ENCODE peak calls at places on chromosomes 7 and 10, in eight cellular contexts. G is naive thymus-derived CD4-positive, alpha-beta T cell; C is CD8-positive, alpha-beta memory T cell; P is left lung; Z is A549; E is DND-41; I is mammary epithelial cell; V is mesendoderm. K is an unnamed sample. For H3K4me1, the result is how much of the 10 kb centered on the place peaks cover.

GRCh38 chr10:7030134-7030855 is 380.5 kb downstream of the SFMBT2 start:
- DNase-seq in G (no peak), C (peak), P (no peak), Z (no peak), E (no peak), I (no peak), V (no peak), K (no peak)

GRCh38 chr7:114785496-114785895 is 136.4 kb upstream of the MDFIC start:
- DNase-seq in G (no peak), C (no peak), P (no peak), Z (no peak), E (no peak), I (no peak), V (no peak), K (no peak)

GRCh38 chr7:92557808-92558362 is 29.3 kb downstream of the RBM48 start:
- DNase-seq in G (no peak), C (no peak), P (no peak), Z (no peak), E (no peak), I (no peak), V (no peak), K (no peak)

GRCh38 chr10:29714096-29714874 is 79.5 kb upstream of the SVIL start:
- DNase-seq in G (no peak), C (no peak), P (no peak), Z (peak), E (no peak), I (peak), V (no peak), K (no peak)

GRCh38 chr7:30136339-30136738 is 1.6 kb downstream of the MTURN start:
- DNase-seq in G (no peak), C (no peak), P (peak), Z (no peak), E (no peak), I (no peak), V (no peak), K (no peak)

GRCh38 chr10:100653957-100654834 is 91.2 kb upstream of the PAX2 start:
- DNase-seq in G (no peak), C (no peak), P (no peak), Z (no peak), E (peak), I (no peak), V (peak), K (no peak)

GRCh38 chr10:35961501-35961900 is 319.4 kb upstream of the FZD8 start:
- DNase-seq in G (no peak), C (no peak), P (no peak), Z (no peak), E (no peak), I (peak), V (peak), K (no peak)

GRCh38 chr7:136953386-136953785 is 84.9 kb downstream of the CHRM2 start:
- DNase-seq in G (no peak), C (no peak), P (no peak), Z (no peak), E (no peak), I (no peak), V (no peak), K (no peak)

GRCh38 chr7:112199035-112199655 is 7.1 kb downstream of the DOCK4 start:
- DNase-seq in G (no peak), C (no peak), P (no peak), Z (peak), E (no peak), I (peak), V (no peak), K (no peak)

GRCh38 chr10:48798486-48799254 is 114.0 kb downstream of the WDFY4 start:
- DNase-seq in G (no peak), C (no peak), P (no peak), Z (no peak), E (no peak), I (peak), V (no peak), K (no peak)

GRCh38 chr10:77205135-77205534 is 432.5 kb downstream of the KCNMA1 start:
- DNase-seq in G (no peak), C (no peak), P (no peak), Z (no peak), E (no peak), I (no peak), V (no peak), K (no peak)

GRCh38 chr7:4682621-4683042 is 537 bp downstream of the FOXK1 start:
- DNase-seq in G (peak), C (no peak), P (peak), Z (peak), E (peak), I (peak), V (peak), K (peak)

GRCh38 chr10:54463644-54464043 is 337.4 kb downstream of the PCDH15 start:
- DNase-seq in G (no peak), C (no peak), P (no peak), Z (no peak), E (no peak), I (no peak), V (no peak), K (no peak)

GRCh38 chr7:128841961-128842673 is 11.9 kb downstream of the FLNC start:
- DNase-seq in G (peak), C (peak), P (peak), Z (peak), E (peak), I (no peak), V (peak), K (peak)

GRCh38 chr10:116170815-116171250 is 102.2 kb downstream of the GFRA1 start:
- DNase-seq in G (no peak), C (no peak), P (no peak), Z (no peak), E (no peak), I (no peak), V (peak), K (no peak)

GRCh38 chr7:4613855-4614548 is 68.1 kb upstream of the FOXK1 start:
- DNase-seq in G (no peak), C (no peak), P (no peak), Z (no peak), E (no peak), I (peak), V (no peak), K (no peak)

GRCh38 chr7:101169838-101170531 is 4.6 kb upstream of the VGF start:
- DNase-seq in G (peak), C (peak), P (peak), Z (peak), E (peak), I (peak), V (peak), K (peak)

GRCh38 chr10:74921744-74922143 is 95.3 kb downstream of the KAT6B start:
- DNase-seq in G (no peak), C (no peak), P (no peak), Z (no peak), E (no peak), I (no peak), V (peak), K (no peak)

GRCh38 chr10:102420443-102420809 is 210 bp upstream of the FBXL15 start:
- DNase-seq in G (no peak), C (no peak), P (no peak), Z (no peak), E (no peak), I (no peak), V (peak), K (peak)

GRCh38 chr7:2651336-2651735 is 19.6 kb downstream of the TTYH3 start:
- DNase-seq in G (no peak), C (no peak), P (no peak), Z (no peak), E (no peak), I (no peak), V (no peak), K (no peak)

GRCh38 chr7:73831656-73832579 is 1.1 kb downstream of the CLDN4 start:
- DNase-seq in G (no peak), C (no peak), P (peak), Z (no peak), E (no peak), I (peak), V (peak), K (peak)

GRCh38 chr7:155680124-155680523 is 35.7 kb downstream of the RBM33 start:
- DNase-seq in G (no peak), C (no peak), P (no peak), Z (no peak), E (no peak), I (no peak), V (no peak), K (no peak)

GRCh38 chr7:74288034-74288881 is 949 bp upstream of the CLIP2 start:
- DNase-seq in G (no peak), C (no peak), P (no peak), Z (no peak), E (no peak), I (no peak), V (no peak), K (no peak)

GRCh38 chr7:34341331-34341730 is 316.7 kb upstream of the NPSR1 start:
- DNase-seq in G (no peak), C (no peak), P (no peak), Z (no peak), E (no peak), I (peak), V (peak), K (no peak)

GRCh38 chr10:132400041-132400546 is 3.1 kb downstream of the PWWP2B start:
- DNase-seq in G (no peak), C (no peak), P (peak), Z (no peak), E (no peak), I (no peak), V (no peak), K (no peak)

GRCh38 chr10:132399117-132400035 is 2.4 kb downstream of the PWWP2B start:
- DNase-seq in G (no peak), C (no peak), P (peak), Z (no peak), E (no peak), I (no peak), V (no peak), K (peak)

GRCh38 chr10:132397671-132398565 is 918 bp downstream of the PWWP2B start:
- DNase-seq in G (peak), C (no peak), P (peak), Z (peak), E (peak), I (peak), V (no peak), K (peak)

GRCh38 chr10:132397036-132397541 is at the start of gene PWWP2B:
- DNase-seq in G (peak), C (peak), P (peak), Z (no peak), E (peak), I (no peak), V (no peak), K (peak)

DNA sequence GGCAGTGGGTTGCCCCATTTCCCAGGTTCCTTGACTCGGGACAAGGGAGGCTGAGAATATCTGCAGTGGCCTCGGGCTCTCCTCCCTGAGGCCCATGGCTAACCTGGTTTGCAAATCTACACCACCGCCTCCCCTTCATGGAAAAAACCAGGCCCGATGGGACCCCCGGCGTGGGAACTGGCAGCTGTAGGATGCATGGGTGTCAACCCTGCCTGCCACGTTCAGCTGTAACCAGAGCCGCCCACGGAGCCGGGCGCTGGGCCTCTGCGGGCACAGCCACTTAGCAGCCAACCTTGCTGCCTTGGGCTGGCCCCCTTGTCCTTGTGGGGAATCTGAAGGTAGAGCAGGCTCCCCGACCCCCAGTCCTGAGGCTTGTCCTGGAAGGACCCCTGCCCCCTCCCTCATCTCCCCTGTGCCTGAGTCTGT is 1.6 kb downstream of the PWWP2B start:
- DNase-seq in G (no peak), C (no peak), P (peak), Z (no peak), E (no peak), I (no peak), V (no peak), K (peak)
- H3K4me1 ChIP-seq in G (under half), C (under half), P (half or more), Z (under half), E (under half), I (under half), V (under half), K (half or more)

GRCh38 chr7:77696057-77696642 is at the start of gene RSBN1L:
- DNase-seq in G (peak), C (peak), P (peak), Z (peak), E (peak), I (peak), V (peak), K (peak)

GRCh38 chr7:77698042-77698625 is 1.9 kb downstream of the RSBN1L start:
- DNase-seq in G (no peak), C (no peak), P (no peak), Z (no peak), E (no peak), I (no peak), V (no peak), K (no peak)

GRCh38 chr7:77699056-77699455 is 2.8 kb downstream of the RSBN1L start:
- DNase-seq in G (no peak), C (no peak), P (no peak), Z (no peak), E (no peak), I (peak), V (no peak), K (no peak)

GRCh38 chr7:77696643-77697534 is 630 bp downstream of the RSBN1L start:
- DNase-seq in G (no peak), C (peak), P (peak), Z (peak), E (peak), I (peak), V (peak), K (peak)

GRCh38 chr7:77697535-77697831 is 1.2 kb downstream of the RSBN1L start:
- DNase-seq in G (no peak), C (peak), P (no peak), Z (no peak), E (no peak), I (no peak), V (no peak), K (peak)
- H3K4me3 ChIP-seq in G (peak), C (peak), P (peak), Z (peak), E (peak), I (peak), V (peak), K (peak)

DNA sequence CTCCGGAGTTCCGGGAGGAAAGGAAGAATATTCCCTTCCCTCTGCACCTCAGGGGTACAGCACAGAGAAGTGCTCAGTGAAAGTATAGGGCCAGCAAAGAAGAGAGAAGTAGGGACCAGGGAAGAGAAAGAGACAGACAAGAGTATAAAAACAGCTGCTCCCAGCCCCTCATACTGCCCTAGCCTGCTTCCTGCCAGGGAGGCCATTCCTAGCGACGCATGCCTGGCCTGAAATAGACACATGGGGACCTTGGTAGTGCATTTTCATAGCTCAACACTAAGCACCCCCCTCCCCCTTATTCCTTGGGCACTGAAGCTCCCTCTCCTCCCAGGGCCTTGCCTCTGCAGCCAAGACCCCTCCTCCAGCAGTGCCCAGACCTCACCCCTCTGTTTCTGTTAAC is 64.6 kb downstream of the ZMIZ1 start:
- DNase-seq in G (no peak), C (no peak), P (no peak), Z (no peak), E (no peak), I (no peak), V (no peak), K (no peak)
- H3K4me1 ChIP-seq in G (under half), C (under half), P (half or more), Z (half or more), E (half or more), I (under half), V (under half), K (under half)

DNA sequence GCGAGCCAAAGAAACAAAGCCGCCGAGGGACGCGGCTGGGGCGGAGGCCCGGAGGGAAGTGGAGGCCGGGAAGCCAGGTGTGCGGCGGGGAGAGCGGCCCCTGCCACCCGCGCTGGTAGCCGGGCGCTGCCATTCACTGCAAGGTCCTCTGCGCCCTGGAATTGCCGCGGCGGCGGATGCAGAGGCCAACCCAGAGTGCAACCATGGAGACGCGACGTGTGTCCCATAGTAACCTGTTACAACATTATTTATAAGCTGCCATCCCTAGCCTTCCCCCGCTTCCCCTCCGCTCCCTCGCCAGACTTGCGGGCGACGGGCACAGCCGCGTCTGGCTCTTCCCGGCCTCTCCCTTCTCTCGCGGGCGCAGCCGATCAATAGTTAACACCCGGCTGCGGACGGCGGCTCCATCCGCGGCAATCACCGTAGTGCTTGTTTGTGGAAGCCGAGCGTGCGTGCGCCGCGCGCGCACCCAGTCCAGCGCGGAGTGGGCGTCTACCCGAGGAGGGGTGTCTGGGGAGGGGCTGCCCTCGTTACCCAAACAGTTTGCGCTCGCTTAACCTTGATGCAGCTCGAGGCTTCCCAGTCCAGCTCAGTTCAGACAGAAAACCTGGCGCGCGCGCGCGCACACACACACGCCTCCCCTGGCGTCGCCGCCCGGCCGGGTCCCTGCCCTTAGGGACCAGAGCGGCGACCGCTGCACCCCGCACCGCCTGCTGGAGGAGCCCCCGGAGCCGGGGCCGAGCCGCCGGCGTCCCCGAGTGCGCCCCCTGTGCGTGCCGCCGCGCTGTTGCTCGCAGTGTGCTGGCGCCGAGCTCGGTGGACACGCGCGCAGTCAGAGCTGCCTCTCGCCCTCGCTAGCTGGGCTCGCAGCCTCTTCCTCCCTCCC is 165.4 kb upstream of the DPP6 start:
- DNase-seq in G (no peak), C (no peak), P (peak), Z (no peak), E (no peak), I (peak), V (peak), K (no peak)
- H3K4me3 ChIP-seq in G (no peak), C (no peak), P (peak), Z (no peak), E (no peak), I (no peak), V (peak), K (peak)

DNA sequence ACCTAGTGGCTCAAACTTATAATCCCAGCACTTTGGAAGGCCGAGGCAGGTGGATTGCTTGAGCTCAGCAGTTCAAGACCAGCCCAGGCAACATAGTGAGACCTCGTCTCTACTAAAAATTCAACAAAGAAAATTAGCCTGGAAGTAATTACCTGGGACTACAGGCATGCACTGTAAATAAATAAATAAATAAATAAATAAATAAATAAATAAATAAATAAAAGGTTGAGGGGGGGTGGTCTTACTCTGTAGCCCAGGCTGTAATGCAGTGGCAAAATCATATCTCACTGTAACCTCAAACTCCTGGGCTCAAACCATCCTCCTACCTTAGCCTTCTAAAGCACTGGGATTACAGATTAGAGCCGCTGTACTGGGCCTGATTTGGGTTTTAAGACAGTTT is 50.5 kb downstream of the RALA start:
- DNase-seq in G (no peak), C (no peak), P (no peak), Z (no peak), E (no peak), I (no peak), V (no peak), K (no peak)
- H3K4me1 ChIP-seq in G (under half), C (under half), P (under half), Z (under half), E (under half), I (under half), V (under half), K (under half)

GRCh38 chr7:133081605-133082389 is at the start of gene CHCHD3:
- DNase-seq in G (peak), C (peak), P (peak), Z (peak), E (peak), I (peak), V (peak), K (peak)

GRCh38 chr7:133077394-133077793 is 4.5 kb downstream of the CHCHD3 start:
- DNase-seq in G (no peak), C (no peak), P (no peak), Z (no peak), E (no peak), I (no peak), V (peak), K (no peak)

GRCh38 chr7:133081119-133081604 is 728 bp downstream of the CHCHD3 start:
- DNase-seq in G (no peak), C (no peak), P (no peak), Z (no peak), E (peak), I (peak), V (peak), K (peak)

GRCh38 chr7:133079296-133079695 is 2.6 kb downstream of the CHCHD3 start:
- DNase-seq in G (no peak), C (no peak), P (no peak), Z (no peak), E (no peak), I (no peak), V (no peak), K (no peak)

GRCh38 chr7:133082390-133082766 is 488 bp upstream of the CHCHD3 start:
- DNase-seq in G (no peak), C (no peak), P (no peak), Z (no peak), E (peak), I (no peak), V (no peak), K (no peak)
- H3K4me3 ChIP-seq in G (no peak), C (peak), P (peak), Z (no peak), E (peak), I (no peak), V (no peak), K (no peak)

DNA sequence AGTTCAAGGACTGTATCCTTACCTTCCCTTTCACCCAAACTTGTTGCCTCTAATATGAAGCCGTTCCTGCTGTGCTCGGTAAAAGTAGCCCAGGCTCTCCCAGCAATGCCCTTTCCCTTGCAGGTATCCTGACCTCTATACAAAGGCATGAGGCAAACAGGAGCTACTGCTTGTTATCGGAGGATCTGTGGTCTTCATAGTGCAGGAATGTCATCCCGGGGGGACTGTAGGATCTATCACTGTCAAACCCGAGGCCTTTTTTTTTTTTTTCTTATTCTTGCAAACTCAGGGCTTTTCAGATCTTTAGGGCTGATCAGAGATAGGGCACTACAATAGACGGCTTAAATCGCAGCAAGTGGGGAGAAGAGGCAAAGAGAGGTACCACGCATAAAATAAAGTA is 1206.6 kb downstream of the TYW1 start:
- DNase-seq in G (no peak), C (no peak), P (no peak), Z (no peak), E (no peak), I (no peak), V (peak), K (no peak)
- H3K4me1 ChIP-seq in G (under half), C (under half), P (under half), Z (under half), E (under half), I (under half), V (under half), K (under half)